ENCODE peak calls at places on chromosomes 3 and 15, in ten cellular contexts. One of them, this sample, is unnamed. For H3K36me3, the result is how much of the 10 kb centered on the place peaks cover.

GRCh38 chr3:8802256-8802655 is 32.8 kb upstream of the OXTR start:
- DNase-seq in right atrium auricular region: no peak
- DNase-seq in psoas muscle: no peak
- DNase-seq in transverse colon: no peak
- DNase-seq in breast epithelium: no peak
- DNase-seq in BJ: no peak
- DNase-seq in adrenal gland: no peak
- DNase-seq in brain microvascular endothelial cell: no peak
- DNase-seq in HCT116: no peak
- DNase-seq in A673: no peak
- DNase-seq in this sample: no peak

GRCh38 chr15:94306700-94307650 is 75.6 kb downstream of the MCTP2 start:
- DNase-seq in right atrium auricular region: no peak
- DNase-seq in brain microvascular endothelial cell: no peak
- DNase-seq in HCT116: no peak
- DNase-seq in A673: no peak
- DNase-seq in psoas muscle: no peak
- DNase-seq in adrenal gland: no peak
- DNase-seq in transverse colon: no peak
- DNase-seq in BJ: no peak
- DNase-seq in breast epithelium: no peak
- DNase-seq in this sample: peak

GRCh38 chr15:70762469-70763119 is 764 bp downstream of the UACA start:
- DNase-seq in adrenal gland: peak
- DNase-seq in A673: peak
- DNase-seq in BJ: no peak
- DNase-seq in brain microvascular endothelial cell: peak
- DNase-seq in right atrium auricular region: no peak
- DNase-seq in breast epithelium: peak
- DNase-seq in transverse colon: peak
- DNase-seq in HCT116: peak
- DNase-seq in psoas muscle: peak
- DNase-seq in this sample: peak

GRCh38 chr3:61876797-61877196 is 315.4 kb downstream of the PTPRG start:
- DNase-seq in transverse colon: no peak
- DNase-seq in right atrium auricular region: no peak
- DNase-seq in psoas muscle: no peak
- DNase-seq in breast epithelium: no peak
- DNase-seq in HCT116: no peak
- DNase-seq in BJ: peak
- DNase-seq in A673: no peak
- DNase-seq in adrenal gland: no peak
- DNase-seq in brain microvascular endothelial cell: no peak
- DNase-seq in this sample: no peak

GRCh38 chr3:46992231-46992630 is 12.8 kb downstream of the NBEAL2 start:
- DNase-seq in BJ: no peak
- DNase-seq in adrenal gland: no peak
- DNase-seq in right atrium auricular region: no peak
- DNase-seq in psoas muscle: peak
- DNase-seq in brain microvascular endothelial cell: no peak
- DNase-seq in breast epithelium: no peak
- DNase-seq in HCT116: no peak
- DNase-seq in transverse colon: no peak
- DNase-seq in A673: no peak
- DNase-seq in this sample: no peak

GRCh38 chr3:177037241-177037640 is 160.0 kb downstream of the TBL1XR1 start:
- DNase-seq in transverse colon: no peak
- DNase-seq in BJ: no peak
- DNase-seq in brain microvascular endothelial cell: peak
- DNase-seq in psoas muscle: no peak
- DNase-seq in right atrium auricular region: no peak
- DNase-seq in breast epithelium: no peak
- DNase-seq in HCT116: no peak
- DNase-seq in adrenal gland: no peak
- DNase-seq in A673: no peak
- DNase-seq in this sample: peak

GRCh38 chr3:55204417-55204816 is 276.6 kb upstream of the LRTM1 start:
- DNase-seq in breast epithelium: no peak
- DNase-seq in transverse colon: no peak
- DNase-seq in brain microvascular endothelial cell: no peak
- DNase-seq in right atrium auricular region: no peak
- DNase-seq in psoas muscle: no peak
- DNase-seq in adrenal gland: no peak
- DNase-seq in BJ: no peak
- DNase-seq in HCT116: no peak
- DNase-seq in A673: no peak
- DNase-seq in this sample: no peak

GRCh38 chr3:135148431-135148830 is 353.4 kb downstream of the EPHB1 start:
- DNase-seq in breast epithelium: no peak
- DNase-seq in BJ: no peak
- DNase-seq in adrenal gland: peak
- DNase-seq in HCT116: no peak
- DNase-seq in right atrium auricular region: peak
- DNase-seq in brain microvascular endothelial cell: no peak
- DNase-seq in psoas muscle: peak
- DNase-seq in transverse colon: no peak
- DNase-seq in A673: no peak
- DNase-seq in this sample: no peak

GRCh38 chr15:101250331-101250730 is 1.5 kb downstream of the CHSY1 start:
- DNase-seq in brain microvascular endothelial cell: peak
- DNase-seq in A673: peak
- DNase-seq in psoas muscle: no peak
- DNase-seq in adrenal gland: no peak
- DNase-seq in breast epithelium: no peak
- DNase-seq in BJ: peak
- DNase-seq in HCT116: no peak
- DNase-seq in transverse colon: no peak
- DNase-seq in right atrium auricular region: no peak
- DNase-seq in this sample: peak

GRCh38 chr15:101248274-101248673 is 3.6 kb downstream of the CHSY1 start:
- DNase-seq in BJ: no peak
- DNase-seq in psoas muscle: no peak
- DNase-seq in HCT116: no peak
- DNase-seq in A673: no peak
- DNase-seq in brain microvascular endothelial cell: no peak
- DNase-seq in transverse colon: no peak
- DNase-seq in right atrium auricular region: no peak
- DNase-seq in breast epithelium: no peak
- DNase-seq in adrenal gland: peak
- DNase-seq in this sample: no peak

GRCh38 chr15:101251830-101252820 is at the start of gene CHSY1:
- DNase-seq in transverse colon: peak
- DNase-seq in BJ: peak
- DNase-seq in adrenal gland: peak
- DNase-seq in right atrium auricular region: peak
- DNase-seq in psoas muscle: peak
- DNase-seq in breast epithelium: peak
- DNase-seq in HCT116: peak
- DNase-seq in brain microvascular endothelial cell: peak
- DNase-seq in A673: peak
- DNase-seq in this sample: peak

GRCh38 chr15:101252836-101253235 is 988 bp upstream of the CHSY1 start:
- DNase-seq in breast epithelium: no peak
- DNase-seq in A673: no peak
- DNase-seq in psoas muscle: no peak
- DNase-seq in BJ: no peak
- DNase-seq in transverse colon: no peak
- DNase-seq in brain microvascular endothelial cell: no peak
- DNase-seq in adrenal gland: peak
- DNase-seq in right atrium auricular region: no peak
- DNase-seq in HCT116: no peak
- DNase-seq in this sample: no peak

DNA sequence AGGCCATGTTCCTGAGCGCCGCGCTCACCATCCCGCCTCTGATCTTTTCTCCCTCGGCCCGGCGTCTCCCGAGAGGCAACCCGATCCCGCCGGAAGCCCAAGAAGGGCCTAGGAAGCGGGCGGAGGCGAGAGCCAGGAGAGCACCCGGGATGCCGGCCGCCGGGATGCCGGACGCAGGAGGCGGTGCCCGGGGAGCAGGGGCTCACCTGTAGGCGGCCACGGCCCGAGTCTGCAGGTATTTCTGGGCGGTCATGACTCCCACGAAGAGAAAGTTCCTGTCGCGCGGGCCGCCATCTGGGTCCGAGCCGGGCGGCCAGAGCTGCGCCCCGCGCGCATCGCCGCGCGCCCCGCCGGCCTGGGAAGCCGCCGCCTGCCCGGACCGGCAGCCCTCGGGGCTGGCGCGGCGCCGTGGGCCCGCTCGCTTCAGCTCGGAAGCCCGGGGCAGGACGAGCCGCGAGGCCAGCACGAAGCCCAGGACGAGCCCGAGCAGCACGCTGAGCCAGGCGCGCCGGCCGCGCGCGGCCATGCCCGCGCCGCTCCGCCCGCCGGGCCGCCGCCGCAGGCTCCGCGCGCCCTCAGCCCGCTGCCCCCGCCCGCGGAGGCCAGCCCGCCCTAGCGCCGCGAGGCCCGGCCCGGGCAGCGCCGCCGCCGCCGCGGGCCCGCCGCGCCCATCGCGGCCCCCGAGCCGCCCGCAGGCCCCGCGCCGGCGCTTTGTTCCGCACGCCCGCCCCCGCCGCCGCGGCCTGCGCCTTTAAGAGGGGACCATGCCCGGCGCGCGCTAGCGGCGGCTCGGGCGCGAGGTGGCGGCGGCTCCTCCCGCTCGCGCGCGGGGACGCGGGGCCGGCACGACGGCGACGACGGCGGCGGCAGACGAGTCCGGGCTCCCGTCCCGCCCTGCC is 668 bp downstream of the CHSY1 start:
- DNase-seq in psoas muscle: peak
- DNase-seq in A673: peak
- DNase-seq in HCT116: no peak
- DNase-seq in brain microvascular endothelial cell: no peak
- DNase-seq in breast epithelium: no peak
- DNase-seq in transverse colon: no peak
- DNase-seq in BJ: no peak
- DNase-seq in right atrium auricular region: no peak
- DNase-seq in adrenal gland: peak
- DNase-seq in this sample: peak
- H3K36me3 ChIP-seq in psoas muscle: under half
- H3K36me3 ChIP-seq in A673: under half
- H3K36me3 ChIP-seq in HCT116: under half
- H3K36me3 ChIP-seq in brain microvascular endothelial cell: under half
- H3K36me3 ChIP-seq in breast epithelium: under half
- H3K36me3 ChIP-seq in transverse colon: under half
- H3K36me3 ChIP-seq in BJ: under half
- H3K36me3 ChIP-seq in right atrium auricular region: under half
- H3K36me3 ChIP-seq in adrenal gland: under half
- H3K36me3 ChIP-seq in this sample: under half

GRCh38 chr15:101149864-101150722 is 101.8 kb downstream of the CHSY1 start:
- DNase-seq in right atrium auricular region: no peak
- DNase-seq in brain microvascular endothelial cell: no peak
- DNase-seq in transverse colon: no peak
- DNase-seq in BJ: no peak
- DNase-seq in adrenal gland: no peak
- DNase-seq in breast epithelium: peak
- DNase-seq in A673: no peak
- DNase-seq in psoas muscle: no peak
- DNase-seq in HCT116: no peak
- DNase-seq in this sample: no peak

GRCh38 chr15:101153801-101154656 is 97.8 kb downstream of the CHSY1 start:
- DNase-seq in BJ: no peak
- DNase-seq in psoas muscle: no peak
- DNase-seq in HCT116: no peak
- DNase-seq in adrenal gland: no peak
- DNase-seq in right atrium auricular region: no peak
- DNase-seq in breast epithelium: no peak
- DNase-seq in A673: no peak
- DNase-seq in brain microvascular endothelial cell: no peak
- DNase-seq in transverse colon: no peak
- DNase-seq in this sample: no peak

GRCh38 chr15:101151286-101151685 is 100.6 kb downstream of the CHSY1 start:
- DNase-seq in BJ: no peak
- DNase-seq in psoas muscle: no peak
- DNase-seq in A673: no peak
- DNase-seq in HCT116: no peak
- DNase-seq in breast epithelium: peak
- DNase-seq in adrenal gland: no peak
- DNase-seq in brain microvascular endothelial cell: no peak
- DNase-seq in right atrium auricular region: no peak
- DNase-seq in transverse colon: peak
- DNase-seq in this sample: no peak

GRCh38 chr15:101150723-101151040 is 101.2 kb downstream of the CHSY1 start:
- DNase-seq in adrenal gland: no peak
- DNase-seq in HCT116: no peak
- DNase-seq in right atrium auricular region: no peak
- DNase-seq in BJ: no peak
- DNase-seq in A673: no peak
- DNase-seq in psoas muscle: no peak
- DNase-seq in transverse colon: no peak
- DNase-seq in breast epithelium: peak
- DNase-seq in brain microvascular endothelial cell: no peak
- DNase-seq in this sample: no peak

DNA sequence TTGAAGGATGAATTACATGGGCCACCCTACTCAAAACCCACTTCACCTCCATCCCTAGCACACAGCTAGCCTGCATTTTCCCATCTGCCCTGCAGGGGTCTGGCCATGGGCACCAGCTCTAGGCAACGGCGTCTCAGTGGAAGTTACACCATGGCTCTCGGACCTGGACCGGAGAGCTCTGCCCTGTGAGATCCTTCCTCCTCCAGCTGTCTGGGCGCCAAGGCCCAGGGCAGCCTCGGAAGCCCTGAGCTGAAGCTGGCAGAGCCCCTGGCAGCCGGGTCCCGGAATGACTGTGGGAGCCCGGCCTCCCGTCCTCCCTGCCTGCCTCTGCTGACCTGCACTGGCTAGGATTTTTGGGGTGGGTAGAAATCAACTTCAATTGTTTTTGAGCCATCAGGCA is 98.9 kb downstream of the CHSY1 start:
- DNase-seq in breast epithelium: peak
- DNase-seq in brain microvascular endothelial cell: no peak
- DNase-seq in HCT116: no peak
- DNase-seq in psoas muscle: no peak
- DNase-seq in adrenal gland: no peak
- DNase-seq in transverse colon: no peak
- DNase-seq in A673: no peak
- DNase-seq in right atrium auricular region: no peak
- DNase-seq in BJ: no peak
- DNase-seq in this sample: no peak
- TF ChIP-seq CTCF in breast epithelium: no peak
- TF ChIP-seq CTCF in brain microvascular endothelial cell: peak
- TF ChIP-seq CTCF in HCT116: no peak
- TF ChIP-seq CTCF in psoas muscle: no peak
- TF ChIP-seq CTCF in adrenal gland: no peak
- TF ChIP-seq CTCF in transverse colon: no peak
- TF ChIP-seq CTCF in A673: peak
- TF ChIP-seq CTCF in right atrium auricular region: peak
- TF ChIP-seq CTCF in BJ: peak
- TF ChIP-seq CTCF in this sample: peak

DNA sequence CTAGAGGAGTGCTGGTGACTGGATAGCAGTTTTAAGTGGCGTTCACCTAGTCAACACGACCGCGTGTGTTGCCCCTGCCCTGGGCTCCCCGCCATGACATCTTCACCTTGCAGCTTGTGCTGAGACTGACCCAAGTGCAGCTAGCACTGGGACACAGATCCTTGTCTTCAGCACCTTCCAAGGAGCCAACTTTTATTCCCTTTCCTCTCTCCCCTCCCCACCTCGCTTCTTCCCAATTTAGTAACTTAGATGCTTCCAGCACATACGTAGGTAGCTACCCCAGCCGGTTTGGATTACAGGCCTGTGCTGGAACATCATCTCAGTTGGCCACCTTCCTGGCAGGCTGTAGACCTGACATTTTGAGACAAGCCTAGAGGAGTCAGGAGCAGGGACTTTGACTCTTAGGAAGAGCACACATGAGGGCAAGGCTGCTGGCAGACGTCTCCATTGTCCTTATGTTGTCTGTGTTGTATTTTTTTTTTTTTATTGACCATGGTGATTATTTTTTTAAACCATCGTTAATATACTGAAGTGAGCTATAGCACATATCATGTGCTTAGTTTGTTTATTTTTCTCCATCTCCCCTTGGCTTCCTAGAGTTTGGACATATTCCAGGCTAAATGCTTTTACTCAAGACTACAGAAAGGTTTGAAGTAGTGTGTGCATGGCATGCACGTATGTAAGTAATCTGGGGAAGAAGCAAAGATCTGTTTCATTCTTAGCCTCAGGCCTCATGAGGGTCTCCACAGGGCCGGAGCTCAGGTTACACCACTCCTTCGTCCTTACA is 61.0 kb downstream of the AAGAB start:
- DNase-seq in psoas muscle: peak
- DNase-seq in transverse colon: no peak
- DNase-seq in right atrium auricular region: peak
- DNase-seq in breast epithelium: no peak
- DNase-seq in brain microvascular endothelial cell: no peak
- DNase-seq in HCT116: no peak
- DNase-seq in BJ: no peak
- DNase-seq in adrenal gland: no peak
- DNase-seq in A673: no peak
- DNase-seq in this sample: no peak
- H3K36me3 ChIP-seq in psoas muscle: under half
- H3K36me3 ChIP-seq in transverse colon: under half
- H3K36me3 ChIP-seq in right atrium auricular region: under half
- H3K36me3 ChIP-seq in breast epithelium: under half
- H3K36me3 ChIP-seq in brain microvascular endothelial cell: half or more
- H3K36me3 ChIP-seq in HCT116: under half
- H3K36me3 ChIP-seq in BJ: under half
- H3K36me3 ChIP-seq in adrenal gland: under half
- H3K36me3 ChIP-seq in A673: under half
- H3K36me3 ChIP-seq in this sample: under half

DNA sequence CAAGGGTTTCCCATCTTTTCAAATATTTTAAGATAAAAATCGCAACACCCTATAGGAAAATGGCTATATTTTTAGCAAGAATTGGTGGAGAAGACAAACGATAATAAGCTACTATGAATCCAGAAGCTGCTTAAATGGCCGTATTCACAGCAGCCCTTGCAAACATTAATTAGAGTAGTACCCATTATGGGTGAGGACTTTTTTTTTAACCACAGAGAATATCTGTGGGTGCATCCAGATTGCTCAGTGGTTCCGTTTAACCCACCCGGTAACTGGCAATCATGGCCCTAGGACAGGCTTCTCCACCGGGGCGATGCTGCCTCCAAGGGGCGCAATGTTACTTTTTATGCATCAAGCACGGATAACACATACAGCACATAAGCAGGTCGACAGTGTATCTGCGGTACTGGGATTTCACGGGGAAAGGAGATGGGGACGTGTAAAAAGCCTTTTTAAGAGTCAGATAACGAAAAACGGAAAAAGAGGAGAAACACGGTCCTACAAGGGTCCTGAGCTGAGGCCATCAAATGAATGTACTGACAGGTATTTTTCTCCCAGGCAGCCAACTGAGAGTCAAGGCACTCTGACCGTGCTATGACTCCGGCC is 968 bp upstream of the TMEM266 start:
- DNase-seq in psoas muscle: no peak
- DNase-seq in right atrium auricular region: no peak
- DNase-seq in breast epithelium: no peak
- DNase-seq in brain microvascular endothelial cell: no peak
- DNase-seq in HCT116: no peak
- DNase-seq in A673: peak
- DNase-seq in transverse colon: no peak
- DNase-seq in BJ: no peak
- DNase-seq in adrenal gland: peak
- DNase-seq in this sample: peak
- TF ChIP-seq CTCF in psoas muscle: peak
- TF ChIP-seq CTCF in right atrium auricular region: peak
- TF ChIP-seq CTCF in breast epithelium: no peak
- TF ChIP-seq CTCF in brain microvascular endothelial cell: peak
- TF ChIP-seq CTCF in HCT116: peak
- TF ChIP-seq CTCF in A673: peak
- TF ChIP-seq CTCF in transverse colon: no peak
- TF ChIP-seq CTCF in BJ: no peak
- TF ChIP-seq CTCF in adrenal gland: no peak
- TF ChIP-seq CTCF in this sample: peak